ENCODE peak calls at places on chromosome 1, in ten cellular contexts. B is left ventricle myocardium inferior, M is transverse colon, U is cardiac muscle cell, Y is bronchial epithelial cell, P is body of pancreas, G is GM06990, Z is stomach, S is esophagus squamous epithelium, V is psoas muscle. F is an unnamed sample.
A peak's percentile ranks its signal among the peaks of the same experiment; 100 is the strongest.

GRCh38 chr1:158649052-158649451 is 37.5 kb downstream of the SPTA1 start:
- DNase-seq in B (no peak), M (no peak), U (peak; percentile 1), Y (no peak), P (no peak), G (no peak), Z (no peak), S (no peak), V (no peak), F (no peak)

GRCh38 chr1:9260086-9260766 is 25.7 kb downstream of the H6PD start:
- DNase-seq in B (no peak), M (no peak), U (no peak), Y (no peak), P (no peak), G (no peak), Z (no peak), S (no peak), V (peak; percentile 4), F (no peak)

GRCh38 chr1:9150582-9151290 is 21.8 kb upstream of the GPR157 start:
- DNase-seq in B (peak; percentile 61), M (no peak), U (peak; percentile 66), Y (no peak), P (peak; percentile 22), G (no peak), Z (no peak), S (no peak), V (peak; percentile 70), F (no peak)

GRCh38 chr1:32010246-32010645 is 3.4 kb upstream of the KHDRBS1 start:
- DNase-seq in B (no peak), M (no peak), U (no peak), Y (no peak), P (no peak), G (no peak), Z (no peak), S (no peak), V (no peak), F (no peak)

GRCh38 chr1:229139320-229139719 is 131.6 kb upstream of the RAB4A start:
- DNase-seq in B (no peak), M (no peak), U (no peak), Y (no peak), P (no peak), G (no peak), Z (no peak), S (no peak), V (no peak), F (no peak)

GRCh38 chr1:154329551-154330131 is 4.3 kb downstream of the ATP8B2 start:
- DNase-seq in B (no peak), M (no peak), U (no peak), Y (no peak), P (no peak), G (no peak), Z (no peak), S (no peak), V (no peak), F (no peak)

GRCh38 chr1:167107456-167107855 is 13.6 kb downstream of the STYXL2 start:
- DNase-seq in B (no peak), M (no peak), U (no peak), Y (peak; percentile 74), P (no peak), G (no peak), Z (no peak), S (no peak), V (no peak), F (no peak)

GRCh38 chr1:45973106-45973505 is 159.3 kb downstream of the PIK3R3 start:
- DNase-seq in B (no peak), M (no peak), U (no peak), Y (no peak), P (no peak), G (no peak), Z (no peak), S (no peak), V (no peak), F (no peak)

GRCh38 chr1:45864765-45865164 is 61.4 kb downstream of the MAST2 start:
- DNase-seq in B (no peak), M (no peak), U (peak; percentile 20), Y (peak; percentile 18), P (no peak), G (no peak), Z (no peak), S (no peak), V (no peak), F (no peak)

GRCh38 chr1:8083739-8084484 is 57.8 kb upstream of the ERRFI1 start:
- DNase-seq in B (no peak), M (no peak), U (peak; percentile 67), Y (peak; percentile 55), P (no peak), G (no peak), Z (no peak), S (no peak), V (no peak), F (no peak)

GRCh38 chr1:104235141-104235540 is 485.4 kb downstream of the AMY1C start:
- DNase-seq in B (no peak), M (no peak), U (no peak), Y (no peak), P (no peak), G (no peak), Z (no peak), S (no peak), V (no peak), F (no peak)

GRCh38 chr1:209202826-209203439 is 380.6 kb upstream of the CAMK1G start:
- DNase-seq in B (no peak), M (no peak), U (peak; percentile 77), Y (peak; percentile 54), P (peak; percentile 30), G (peak; percentile 18), Z (no peak), S (no peak), V (no peak), F (no peak)

GRCh38 chr1:41862411-41863221 is 56.1 kb downstream of the HIVEP3 start:
- DNase-seq in B (no peak), M (no peak), U (peak; percentile 57), Y (peak; percentile 94), P (no peak), G (no peak), Z (no peak), S (no peak), V (no peak), F (no peak)

GRCh38 chr1:32765561-32766327 is 51.4 kb downstream of the YARS1 start:
- DNase-seq in B (no peak), M (no peak), U (no peak), Y (no peak), P (no peak), G (no peak), Z (no peak), S (no peak), V (no peak), F (no peak)

GRCh38 chr1:89974701-89975470 is 20.0 kb upstream of the ZNF326 start:
- DNase-seq in B (no peak), M (no peak), U (peak; percentile 75), Y (no peak), P (no peak), G (no peak), Z (no peak), S (no peak), V (no peak), F (no peak)

GRCh38 chr1:218209351-218209861 is 75.7 kb upstream of the RRP15 start:
- DNase-seq in B (no peak), M (no peak), U (peak; percentile 27), Y (peak; percentile 77), P (no peak), G (no peak), Z (no peak), S (no peak), V (no peak), F (no peak)

GRCh38 chr1:224707849-224708725 is 92.0 kb downstream of the CNIH3 start:
- DNase-seq in B (no peak), M (no peak), U (peak; percentile 91), Y (peak; percentile 70), P (no peak), G (no peak), Z (no peak), S (no peak), V (no peak), F (no peak)

DNA sequence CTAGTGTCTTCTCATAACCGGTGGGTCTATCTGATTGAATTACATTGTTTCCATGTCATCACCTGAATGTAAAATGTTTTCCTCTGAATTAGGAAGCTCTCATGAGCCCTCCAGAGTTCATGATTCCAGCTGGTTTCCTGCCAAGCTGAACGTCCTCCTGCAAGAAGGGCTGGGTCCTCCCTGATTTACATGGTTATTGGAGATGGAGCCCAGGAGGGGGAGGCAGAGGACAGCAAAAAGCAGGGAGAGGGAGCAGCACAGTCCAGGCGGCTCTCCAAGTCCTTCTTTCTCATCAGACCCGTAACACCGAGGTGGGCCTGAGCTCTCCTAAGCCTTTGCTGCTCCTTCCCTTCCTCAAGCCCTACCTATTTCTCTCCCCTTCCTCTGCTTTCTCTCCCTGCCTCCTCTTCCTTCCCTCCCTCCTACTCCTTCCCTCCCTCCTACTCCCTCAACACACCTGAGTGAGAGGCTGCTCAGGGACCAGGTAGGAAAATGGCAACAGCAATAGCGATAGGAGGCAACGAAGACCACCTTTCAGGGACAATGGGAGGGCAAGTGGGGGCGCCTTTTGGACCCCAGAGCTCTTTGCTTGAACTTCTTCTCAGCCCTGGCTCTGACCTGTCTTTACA is 265.9 kb downstream of the PRDM2 start:
- DNase-seq in B (peak; percentile 43), M (peak; percentile 41), U (peak; percentile 79), Y (peak; percentile 35), P (peak; percentile 56), G (no peak), Z (peak; percentile 33), S (no peak), V (peak; percentile 62), F (no peak)
- TF ChIP-seq CTCF in B (peak; percentile 54), M (peak; percentile 56), U (peak; percentile 53), Y (peak; percentile 46), P (peak; percentile 59), G (peak; percentile 31), Z (no peak), S (peak; percentile 48), V (peak; percentile 14), F (no peak)

DNA sequence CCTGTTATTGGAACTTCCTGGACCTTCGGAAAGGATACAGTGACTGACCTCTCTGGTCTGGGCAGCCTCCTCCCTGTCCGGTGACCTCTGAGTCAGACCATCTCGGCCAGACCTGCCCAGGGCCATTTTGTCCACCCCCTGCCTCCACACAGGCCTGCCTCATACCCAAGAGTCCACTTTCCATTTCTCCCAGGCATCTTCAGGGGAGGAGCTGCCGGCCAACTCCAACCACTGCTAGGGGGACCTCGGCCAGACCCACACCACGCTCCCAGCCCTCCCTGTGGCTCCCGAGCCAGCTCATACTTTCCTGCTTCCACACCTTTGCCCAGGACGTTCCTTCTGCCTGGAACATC is 29.5 kb upstream of the RUNX3 start:
- DNase-seq in B (no peak), M (no peak), U (no peak), Y (no peak), P (no peak), G (no peak), Z (no peak), S (no peak), V (peak; percentile 21), F (no peak)
- H3K27me3 ChIP-seq in B (peaks cover 96% of the 10 kb centered on the region), M (no peaks in the 10 kb centered on the region), U (no peaks in the 10 kb centered on the region), Y (peaks cover 6% of the 10 kb centered on the region), P (no peaks in the 10 kb centered on the region), G (no peaks in the 10 kb centered on the region), Z (no peaks in the 10 kb centered on the region), S (no peaks in the 10 kb centered on the region), V (peaks cover 9% of the 10 kb centered on the region), F (no peaks in the 10 kb centered on the region)

GRCh38 chr1:152774875-152775274 is at the start of gene LCE1F:
- DNase-seq in B (no peak), M (no peak), U (no peak), Y (peak; percentile 71), P (no peak), G (no peak), Z (no peak), S (no peak), V (no peak), F (no peak)
- H3K36me3 ChIP-seq in B (no peaks in the 10 kb centered on the region), M (no peaks in the 10 kb centered on the region), U (no peaks in the 10 kb centered on the region), Y (no peaks in the 10 kb centered on the region), P (no peaks in the 10 kb centered on the region), G (no peaks in the 10 kb centered on the region), Z (no peaks in the 10 kb centered on the region), S (no peaks in the 10 kb centered on the region), V (no peaks in the 10 kb centered on the region), F (no peaks in the 10 kb centered on the region)

GRCh38 chr1:211196880-211197279 is 62.3 kb upstream of the RCOR3 start:
- DNase-seq in B (no peak), M (no peak), U (no peak), Y (peak; percentile 79), P (no peak), G (no peak), Z (no peak), S (no peak), V (no peak), F (no peak)
- TF ChIP-seq CTCF in B (no peak), M (no peak), U (no peak), Y (no peak), P (no peak), G (no peak), Z (no peak), S (no peak), V (no peak), F (no peak)

F was measured in ascending aorta.